ENCODE peak calls at places on chromosome 1, in nine cellular contexts. C is OCI-LY7, Y is lower leg skin, S is A673, M is fibroblast of lung, O is NB4, I is kidney, Z is tibial artery, W is BE2C. Q is an unnamed sample.

GRCh38 chr1:198970919-198971318 is 332.1 kb downstream of the PTPRC start:
- DNase-seq in O (peak), I (no peak), Y (no peak), M (peak), Z (no peak), S (peak), W (no peak), C (no peak), Q (no peak)

GRCh38 chr1:31467005-31467674 is 54.1 kb downstream of the SERINC2 start:
- DNase-seq in S (no peak), I (no peak), O (no peak), M (peak), W (no peak), Y (no peak), Z (no peak), C (no peak), Q (no peak)

GRCh38 chr1:33455537-33456301 is 16.7 kb upstream of the ZSCAN20 start:
- DNase-seq in S (peak), O (peak), Z (peak), M (peak), Y (no peak), I (no peak), C (peak), W (peak), Q (peak)

GRCh38 chr1:221478050-221478949 is 263.6 kb downstream of the DUSP10 start:
- DNase-seq in C (peak), O (peak), M (peak), I (no peak), S (peak), Z (peak), Y (peak), W (peak), Q (no peak)

GRCh38 chr1:89643577-89643976 is 10.7 kb downstream of the LRRC8C start:
- DNase-seq in O (no peak), S (no peak), W (no peak), C (no peak), Y (no peak), Z (no peak), M (no peak), I (no peak), Q (no peak)

GRCh38 chr1:203181586-203182376 is 4.7 kb downstream of the CHI3L1 start:
- DNase-seq in C (no peak), Z (no peak), W (no peak), O (peak), Y (no peak), S (no peak), M (no peak), I (no peak), Q (peak)

GRCh38 chr1:17250601-17251000 is 1.7 kb downstream of the PADI3 start:
- DNase-seq in C (no peak), Z (no peak), S (no peak), M (no peak), I (peak), W (no peak), O (no peak), Y (no peak), Q (no peak)

GRCh38 chr1:25503551-25504426 is 39.6 kb upstream of the LDLRAP1 start:
- DNase-seq in I (peak), C (peak), M (no peak), O (peak), Z (no peak), S (peak), Y (peak), W (peak), Q (peak)

GRCh38 chr1:165595561-165595960 is 35.5 kb upstream of the MGST3 start:
- DNase-seq in Y (no peak), I (no peak), C (no peak), S (no peak), W (no peak), M (peak), Z (no peak), O (no peak), Q (no peak)

GRCh38 chr1:155196893-155197638 is 10.6 kb downstream of the THBS3 start:
- DNase-seq in S (no peak), Y (no peak), O (no peak), Z (peak), M (no peak), I (peak), W (no peak), C (no peak), Q (no peak)

GRCh38 chr1:167305059-167305704 is 84.5 kb downstream of the POU2F1 start:
- DNase-seq in Y (no peak), I (no peak), S (no peak), O (no peak), W (no peak), M (no peak), C (no peak), Z (no peak), Q (no peak)

GRCh38 chr1:189693140-189693539 is 784.5 kb downstream of the BRINP3 start:
- DNase-seq in Z (no peak), I (no peak), C (no peak), M (peak), O (no peak), S (peak), Y (no peak), W (no peak), Q (no peak)

GRCh38 chr1:55604194-55604593 is 389.0 kb upstream of the USP24 start:
- DNase-seq in C (no peak), Z (no peak), W (no peak), S (no peak), O (no peak), Y (no peak), M (no peak), I (no peak), Q (no peak)

GRCh38 chr1:63873751-63874150 is 99.9 kb downstream of the ROR1 start:
- DNase-seq in Y (no peak), M (peak), C (no peak), W (no peak), Z (no peak), O (no peak), S (no peak), I (no peak), Q (no peak)

GRCh38 chr1:100713636-100714035 is 5.9 kb upstream of the VCAM1 start:
- DNase-seq in O (no peak), I (no peak), C (no peak), S (no peak), Z (no peak), M (no peak), W (no peak), Y (no peak), Q (no peak)

GRCh38 chr1:83100133-83100532 is 898.8 kb downstream of the TTLL7 start:
- DNase-seq in O (no peak), W (no peak), S (no peak), M (no peak), I (no peak), C (no peak), Y (no peak), Z (no peak), Q (no peak)

GRCh38 chr1:52913537-52913936 is 8.0 kb downstream of the ECHDC2 start:
- DNase-seq in W (peak), S (peak), M (no peak), C (peak), I (no peak), Y (no peak), O (peak), Z (no peak), Q (no peak)
- TF ChIP-seq CTCF in W (no peak), S (peak), M (no peak), C (peak), I (no peak), Y (no peak), O (peak), Z (no peak), Q (no peak)

DNA sequence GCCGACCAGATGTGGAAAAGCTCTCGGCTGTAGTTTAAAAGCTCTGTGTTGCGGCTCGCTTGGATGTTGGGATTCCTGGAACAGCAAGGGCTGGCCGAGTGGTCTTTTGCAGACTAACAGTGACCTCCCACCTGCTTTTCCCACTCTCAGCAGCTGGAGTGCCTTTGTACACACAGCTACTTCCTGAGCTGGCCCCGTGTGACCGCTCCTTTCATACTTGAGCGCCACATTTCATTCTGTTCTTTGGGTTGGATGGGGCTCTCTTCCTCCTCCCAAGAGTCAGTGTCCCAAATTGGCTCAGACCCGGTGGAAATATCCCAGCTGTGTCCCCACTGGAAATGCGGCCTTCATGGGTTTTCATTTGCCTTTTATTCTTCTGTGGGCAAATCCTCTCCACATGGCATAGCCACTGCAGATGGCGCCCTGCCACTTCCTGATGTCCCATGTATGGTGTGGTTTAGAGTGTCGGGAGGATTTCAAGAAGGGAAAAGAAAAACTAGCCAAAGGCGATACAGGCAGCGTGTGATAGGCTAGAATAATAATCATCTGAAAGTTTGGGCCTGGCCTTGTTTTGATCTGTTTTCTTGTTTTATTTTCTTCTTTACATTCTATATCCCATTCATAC is 123.5 kb downstream of the PEX14 start:
- DNase-seq in W (peak), C (no peak), S (peak), I (no peak), M (no peak), O (peak), Y (no peak), Z (no peak), Q (no peak)
- H3K4me3 ChIP-seq in W (no peak), C (no peak), S (no peak), I (no peak), M (no peak), O (no peak), Y (no peak), Z (no peak), Q (no peak)

GRCh38 chr1:181910905-181911304 is 150.6 kb downstream of the ZNF648 start:
- DNase-seq in M (no peak), C (peak), Z (no peak), Y (no peak), I (no peak), O (peak), S (no peak), W (no peak), Q (no peak)
- TF ChIP-seq CTCF in M (no peak), C (peak), Z (no peak), Y (no peak), I (no peak), O (peak), S (peak), W (peak), Q (peak)

GRCh38 chr1:72281144-72281543 is 1.2 kb downstream of the NEGR1 start:
- DNase-seq in O (peak), I (no peak), M (peak), S (peak), W (no peak), Z (no peak), C (no peak), Y (no peak), Q (no peak)
- H3K4me3 ChIP-seq in O (no peak), I (peak), M (peak), S (peak), W (no peak), Z (peak), C (no peak), Y (no peak), Q (peak)

GRCh38 chr1:27885114-27885528 is 12.8 kb downstream of the THEMIS2 start:
- DNase-seq in W (no peak), I (no peak), O (peak), Y (peak), Z (no peak), C (no peak), S (no peak), M (no peak), Q (peak)

GRCh38 chr1:27885620-27886352 is 13.4 kb downstream of the THEMIS2 start:
- DNase-seq in O (peak), I (no peak), Z (no peak), S (no peak), C (no peak), M (no peak), W (no peak), Y (peak), Q (peak)

GRCh38 chr1:27882543-27882903 is 10.2 kb downstream of the THEMIS2 start:
- DNase-seq in S (no peak), C (no peak), Z (no peak), M (no peak), W (no peak), Y (peak), I (peak), O (no peak), Q (peak)

GRCh38 chr1:27883536-27884181 is 11.3 kb downstream of the THEMIS2 start:
- DNase-seq in C (peak), O (no peak), Z (no peak), S (no peak), I (peak), M (no peak), W (no peak), Y (no peak), Q (peak)

GRCh38 chr1:27884182-27884954 is 12.0 kb downstream of the THEMIS2 start:
- DNase-seq in C (no peak), S (no peak), M (no peak), O (peak), Y (no peak), Z (no peak), W (no peak), I (peak), Q (peak)
- TF ChIP-seq CTCF in C (no peak), S (no peak), M (no peak), O (no peak), Y (no peak), Z (no peak), W (no peak), I (no peak), Q (no peak)

GRCh38 chr1:210174133-210174532 is 58.5 kb upstream of the SERTAD4 start:
- DNase-seq in Z (no peak), W (no peak), I (no peak), M (no peak), Y (no peak), S (no peak), O (no peak), C (no peak), Q (no peak)
- H3K4me3 ChIP-seq in Z (no peak), W (no peak), I (no peak), M (no peak), Y (no peak), S (no peak), O (no peak), C (no peak), Q (no peak)

GRCh38 chr1:156337888-156338179 is 258 bp downstream of the CCT3 start:
- DNase-seq in I (no peak), S (no peak), Y (no peak), M (no peak), C (no peak), W (no peak), Z (no peak), O (no peak), Q (no peak)
- TF ChIP-seq CTCF in I (no peak), S (no peak), Y (no peak), M (peak), C (no peak), W (no peak), Z (no peak), O (no peak), Q (no peak)

GRCh38 chr1:99424087-99424486 is 159.8 kb downstream of the PLPPR4 start:
- DNase-seq in I (no peak), W (no peak), Z (no peak), C (no peak), S (no peak), O (no peak), M (no peak), Y (no peak), Q (no peak)
- H3K4me3 ChIP-seq in I (no peak), W (no peak), Z (no peak), C (no peak), S (no peak), O (no peak), M (no peak), Y (no peak), Q (no peak)

GRCh38 chr1:58233753-58234152 is 312.8 kb downstream of the OMA1 start:
- DNase-seq in Y (no peak), Z (no peak), S (no peak), O (no peak), I (no peak), W (no peak), M (no peak), C (no peak), Q (no peak)
- TF ChIP-seq CTCF in Y (no peak), Z (no peak), S (no peak), O (no peak), I (no peak), W (no peak), M (no peak), C (no peak), Q (no peak)

GRCh38 chr1:159187647-159188374 is 16.4 kb downstream of the CADM3 start:
- DNase-seq in Y (no peak), Z (no peak), S (no peak), C (no peak), W (no peak), O (no peak), M (no peak), I (no peak), Q (no peak)
- H3K4me3 ChIP-seq in Y (peak), Z (peak), S (no peak), C (no peak), W (no peak), O (no peak), M (no peak), I (peak), Q (peak)

Q was measured in upper lobe of right lung.